ENCODE peak calls at places on chromosomes 1 and 21, in six cellular contexts. One of them, this sample, is unnamed. For H3K4me1, the result is how much of the 10 kb centered on the place peaks cover.

GRCh38 chr1:110227774-110228173 is 17.7 kb downstream of the KCNC4 start:
- DNase-seq in spleen: no peak
- DNase-seq in BE2C: no peak
- DNase-seq in fibroblast of lung: no peak
- DNase-seq in colonic mucosa: no peak
- DNase-seq in psoas muscle: no peak
- DNase-seq in this sample: no peak

GRCh38 chr1:88562991-88563390 is 121.1 kb upstream of the PKN2 start:
- DNase-seq in spleen: no peak
- DNase-seq in BE2C: no peak
- DNase-seq in fibroblast of lung: no peak
- DNase-seq in colonic mucosa: no peak
- DNase-seq in psoas muscle: no peak
- DNase-seq in this sample: no peak

GRCh38 chr1:5680600-5680999 is 311.6 kb downstream of the NPHP4 start:
- DNase-seq in spleen: no peak
- DNase-seq in BE2C: no peak
- DNase-seq in fibroblast of lung: no peak
- DNase-seq in colonic mucosa: no peak
- DNase-seq in psoas muscle: no peak
- DNase-seq in this sample: no peak

GRCh38 chr1:211352985-211353515 is 26.4 kb downstream of the TRAF5 start:
- DNase-seq in spleen: peak
- DNase-seq in BE2C: peak
- DNase-seq in fibroblast of lung: no peak
- DNase-seq in colonic mucosa: peak
- DNase-seq in psoas muscle: no peak
- DNase-seq in this sample: peak

GRCh38 chr1:14997646-14998276 is 155.8 kb upstream of the TMEM51 start:
- DNase-seq in spleen: no peak
- DNase-seq in BE2C: no peak
- DNase-seq in fibroblast of lung: no peak
- DNase-seq in colonic mucosa: no peak
- DNase-seq in psoas muscle: no peak
- DNase-seq in this sample: no peak

GRCh38 chr1:69163779-69164178 is 403.9 kb upstream of the LRRC7 start:
- DNase-seq in spleen: no peak
- DNase-seq in BE2C: no peak
- DNase-seq in fibroblast of lung: no peak
- DNase-seq in colonic mucosa: no peak
- DNase-seq in psoas muscle: no peak
- DNase-seq in this sample: no peak

GRCh38 chr1:109261578-109261977 is 12.2 kb downstream of the CELSR2 start:
- DNase-seq in spleen: no peak
- DNase-seq in BE2C: no peak
- DNase-seq in fibroblast of lung: no peak
- DNase-seq in colonic mucosa: no peak
- DNase-seq in psoas muscle: peak
- DNase-seq in this sample: no peak

GRCh38 chr1:171879556-171879955 is 38.3 kb downstream of the DNM3 start:
- DNase-seq in spleen: no peak
- DNase-seq in BE2C: no peak
- DNase-seq in fibroblast of lung: no peak
- DNase-seq in colonic mucosa: no peak
- DNase-seq in psoas muscle: no peak
- DNase-seq in this sample: no peak

GRCh38 chr1:35691080-35691479 is 27.6 kb downstream of the C1orf216 start:
- DNase-seq in spleen: no peak
- DNase-seq in BE2C: no peak
- DNase-seq in fibroblast of lung: no peak
- DNase-seq in colonic mucosa: no peak
- DNase-seq in psoas muscle: no peak
- DNase-seq in this sample: no peak

GRCh38 chr1:18373882-18374493 is 106.7 kb upstream of the KLHDC7A start:
- DNase-seq in spleen: no peak
- DNase-seq in BE2C: peak
- DNase-seq in fibroblast of lung: no peak
- DNase-seq in colonic mucosa: peak
- DNase-seq in psoas muscle: no peak
- DNase-seq in this sample: no peak

GRCh38 chr1:210711825-210712224 is 383.1 kb downstream of the HHAT start:
- DNase-seq in spleen: no peak
- DNase-seq in BE2C: no peak
- DNase-seq in fibroblast of lung: no peak
- DNase-seq in colonic mucosa: no peak
- DNase-seq in psoas muscle: no peak
- DNase-seq in this sample: peak

DNA sequence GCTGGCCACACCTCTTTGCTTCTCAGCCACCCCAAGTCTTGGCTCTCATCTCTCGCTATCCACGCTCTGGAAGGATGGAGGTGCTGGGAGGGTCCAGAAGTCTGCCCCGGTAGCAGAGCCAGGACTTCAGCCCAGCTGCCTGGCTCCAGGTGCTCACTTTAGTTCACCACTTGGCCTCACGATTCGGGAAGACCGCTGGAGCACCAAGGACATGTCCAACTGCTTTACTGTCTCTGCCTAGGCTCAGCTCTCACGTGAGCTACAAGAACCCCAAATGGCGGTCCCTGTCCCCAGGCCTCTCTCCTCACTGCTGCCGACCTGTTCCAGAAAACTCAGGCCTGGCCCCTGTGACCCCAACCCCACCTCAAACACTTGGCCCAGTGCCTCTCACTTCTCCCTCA is 3.4 kb downstream of the TRIM11 start:
- DNase-seq in spleen: peak
- DNase-seq in BE2C: no peak
- DNase-seq in fibroblast of lung: no peak
- DNase-seq in colonic mucosa: no peak
- DNase-seq in psoas muscle: no peak
- DNase-seq in this sample: no peak
- H3K4me1 ChIP-seq in spleen: under half
- H3K4me1 ChIP-seq in BE2C: under half
- H3K4me1 ChIP-seq in fibroblast of lung: under half
- H3K4me1 ChIP-seq in colonic mucosa: under half
- H3K4me1 ChIP-seq in psoas muscle: under half
- H3K4me1 ChIP-seq in this sample: under half

GRCh38 chr1:228415853-228416216 is 826 bp downstream of the TRIM17 start:
- DNase-seq in spleen: no peak
- DNase-seq in BE2C: no peak
- DNase-seq in fibroblast of lung: no peak
- DNase-seq in colonic mucosa: no peak
- DNase-seq in psoas muscle: no peak
- DNase-seq in this sample: no peak
- H3K4me3 ChIP-seq in spleen: peak
- H3K4me3 ChIP-seq in BE2C: peak
- H3K4me3 ChIP-seq in fibroblast of lung: peak
- H3K4me3 ChIP-seq in colonic mucosa: peak
- H3K4me3 ChIP-seq in psoas muscle: peak
- H3K4me3 ChIP-seq in this sample: no peak

GRCh38 chr1:114764689-114765088 is 6.9 kb upstream of the CSDE1 start:
- DNase-seq in spleen: no peak
- DNase-seq in BE2C: no peak
- DNase-seq in fibroblast of lung: no peak
- DNase-seq in colonic mucosa: no peak
- DNase-seq in psoas muscle: no peak
- DNase-seq in this sample: no peak
- TF ChIP-seq CTCF in spleen: no peak
- TF ChIP-seq CTCF in BE2C: peak
- TF ChIP-seq CTCF in fibroblast of lung: no peak
- TF ChIP-seq CTCF in colonic mucosa: no peak
- TF ChIP-seq CTCF in psoas muscle: no peak
- TF ChIP-seq CTCF in this sample: no peak

GRCh38 chr1:27594542-27595510 is 9.1 kb downstream of the AHDC1 start:
- DNase-seq in spleen: no peak
- DNase-seq in BE2C: no peak
- DNase-seq in fibroblast of lung: no peak
- DNase-seq in colonic mucosa: no peak
- DNase-seq in psoas muscle: no peak
- DNase-seq in this sample: no peak
- H3K4me1 ChIP-seq in spleen: half or more
- H3K4me1 ChIP-seq in BE2C: under half
- H3K4me1 ChIP-seq in fibroblast of lung: half or more
- H3K4me1 ChIP-seq in colonic mucosa: under half
- H3K4me1 ChIP-seq in psoas muscle: half or more
- H3K4me1 ChIP-seq in this sample: under half

GRCh38 chr1:21930629-21931170 is 6.4 kb downstream of the HSPG2 start:
- DNase-seq in spleen: no peak
- DNase-seq in BE2C: no peak
- DNase-seq in fibroblast of lung: no peak
- DNase-seq in colonic mucosa: no peak
- DNase-seq in psoas muscle: no peak
- DNase-seq in this sample: no peak
- H3K4me3 ChIP-seq in spleen: no peak
- H3K4me3 ChIP-seq in BE2C: no peak
- H3K4me3 ChIP-seq in fibroblast of lung: no peak
- H3K4me3 ChIP-seq in colonic mucosa: no peak
- H3K4me3 ChIP-seq in psoas muscle: peak
- H3K4me3 ChIP-seq in this sample: no peak

GRCh38 chr1:181038399-181038873 is 4.7 kb downstream of the MR1 start:
- DNase-seq in spleen: no peak
- DNase-seq in BE2C: peak
- DNase-seq in fibroblast of lung: peak
- DNase-seq in colonic mucosa: peak
- DNase-seq in psoas muscle: peak
- DNase-seq in this sample: peak
- TF ChIP-seq CTCF in spleen: peak
- TF ChIP-seq CTCF in BE2C: peak
- TF ChIP-seq CTCF in fibroblast of lung: peak
- TF ChIP-seq CTCF in colonic mucosa: peak
- TF ChIP-seq CTCF in psoas muscle: peak
- TF ChIP-seq CTCF in this sample: peak

DNA sequence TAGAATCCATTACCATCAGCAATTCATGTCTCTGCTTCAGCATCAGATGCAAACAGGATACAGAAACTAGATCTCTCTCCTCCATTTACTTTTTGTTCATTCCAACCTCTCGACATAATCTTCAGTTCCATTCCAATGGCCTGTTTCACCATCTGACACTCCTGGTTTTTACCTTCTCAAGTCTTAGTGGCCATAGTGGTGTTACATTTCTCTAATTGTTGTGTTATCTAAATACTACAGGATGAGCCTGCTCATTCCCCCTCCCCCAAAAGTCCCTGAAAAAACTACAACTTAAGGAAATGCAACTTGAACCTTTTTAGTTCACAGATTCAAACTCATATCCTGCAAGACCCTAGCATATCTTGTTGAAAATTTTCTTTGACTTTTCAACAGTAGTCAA is 4.0 kb downstream of the NRIP1 start:
- DNase-seq in spleen: no peak
- DNase-seq in BE2C: no peak
- DNase-seq in fibroblast of lung: no peak
- DNase-seq in colonic mucosa: no peak
- DNase-seq in psoas muscle: no peak
- DNase-seq in this sample: no peak
- H3K4me1 ChIP-seq in spleen: half or more
- H3K4me1 ChIP-seq in BE2C: under half
- H3K4me1 ChIP-seq in fibroblast of lung: under half
- H3K4me1 ChIP-seq in colonic mucosa: under half
- H3K4me1 ChIP-seq in psoas muscle: half or more
- H3K4me1 ChIP-seq in this sample: half or more

This sample was measured in body of pancreas.